ENCODE peak calls at places on chromosome 14, in four cellular contexts. W is CD8-positive, alpha-beta memory T cell; H is A549; Z is NCI-H1092 treated with DMSO at 0.1 percent for 48 hours. K is an unnamed sample.

GRCh38 chr14:99231850-99232401 is 40.1 kb downstream of the BCL11B start:
- DNase-seq in W (peak; percentile 43), H (no peak), Z (no peak), K (peak; percentile 69)

GRCh38 chr14:88164906-88165534 is 158.0 kb downstream of the KCNK10 start:
- DNase-seq in W (no peak), H (no peak), Z (no peak), K (no peak)

GRCh38 chr14:58815046-58815701 is 177.4 kb downstream of the DACT1 start:
- DNase-seq in W (no peak), H (no peak), Z (no peak), K (no peak)

GRCh38 chr14:77980475-77981321 is 180.8 kb downstream of the ADCK1 start:
- DNase-seq in W (no peak), H (no peak), Z (peak; percentile 60), K (no peak)

GRCh38 chr14:72350215-72350614 is 418.0 kb downstream of the RGS6 start:
- DNase-seq in W (no peak), H (no peak), Z (no peak), K (no peak)

GRCh38 chr14:95359974-95360826 is 40.5 kb upstream of the CLMN start:
- DNase-seq in W (no peak), H (no peak), Z (no peak), K (no peak)

GRCh38 chr14:103296007-103296406 is 38.0 kb upstream of the EIF5 start:
- DNase-seq in W (no peak), H (no peak), Z (no peak), K (no peak)

GRCh38 chr14:77128414-77128891 is 13.1 kb downstream of the ZDHHC22 start:
- DNase-seq in W (no peak), H (no peak), Z (peak; percentile 33), K (no peak)

GRCh38 chr14:50944647-50945413 is 547 bp upstream of the PYGL start:
- DNase-seq in W (no peak), H (peak; percentile 63), Z (peak; percentile 50), K (no peak)

GRCh38 chr14:37170993-37171392 is 1.4 kb downstream of the SLC25A21 start:
- DNase-seq in W (no peak), H (no peak), Z (no peak), K (no peak)

GRCh38 chr14:23445773-23446172 is 10.3 kb upstream of the MYH7 start:
- DNase-seq in W (no peak), H (no peak), Z (no peak), K (no peak)

GRCh38 chr14:50008562-50009355 is 107.6 kb downstream of the VCPKMT start:
- DNase-seq in W (no peak), H (no peak), Z (no peak), K (no peak)

GRCh38 chr14:53957739-53958138 is 1.1 kb upstream of the BMP4 start:
- DNase-seq in W (no peak), H (no peak), Z (no peak), K (no peak)

GRCh38 chr14:85596562-85596961 is 66.6 kb downstream of the FLRT2 start:
- DNase-seq in W (no peak), H (no peak), Z (peak; percentile 84), K (no peak)

GRCh38 chr14:99513946-99514551 is 32.8 kb downstream of the CCNK start:
- DNase-seq in W (no peak), H (no peak), Z (no peak), K (no peak)

GRCh38 chr14:94345344-94346072 is 22.4 kb upstream of the SERPINA6 start:
- DNase-seq in W (no peak), H (peak; percentile 82), Z (no peak), K (no peak)

GRCh38 chr14:68282479-68283377 is 463.1 kb downstream of the RAD51B start:
- DNase-seq in W (peak; percentile 51), H (no peak), Z (no peak), K (peak; percentile 69)

GRCh38 chr14:80772504-80772903 is 169.0 kb downstream of the CEP128 start:
- DNase-seq in W (no peak), H (no peak), Z (no peak), K (no peak)

GRCh38 chr14:98792171-98792570 is 479.8 kb downstream of the BCL11B start:
- DNase-seq in W (no peak), H (no peak), Z (no peak), K (no peak)

GRCh38 chr14:25150934-25151790 is 101.2 kb upstream of the STXBP6 start:
- DNase-seq in W (peak; percentile 8), H (peak; percentile 10), Z (peak; percentile 64), K (peak; percentile 11)

GRCh38 chr14:75562048-75562447 is 16.4 kb upstream of the FLVCR2 start:
- DNase-seq in W (no peak), H (no peak), Z (no peak), K (no peak)

GRCh38 chr14:81415781-81416180 is 15.7 kb upstream of the STON2 start:
- DNase-seq in W (no peak), H (no peak), Z (no peak), K (no peak)

GRCh38 chr14:68815288-68816182 is 22.7 kb upstream of the ZFP36L1 start:
- DNase-seq in W (peak; percentile 42), H (no peak), Z (no peak), K (peak; percentile 41)

GRCh38 chr14:75452900-75453816 is 25.3 kb downstream of the JDP2 start:
- DNase-seq in W (no peak), H (peak; percentile 56), Z (no peak), K (no peak)

GRCh38 chr14:56794088-56794556 is 16.2 kb downstream of the OTX2 start:
- DNase-seq in W (no peak), H (no peak), Z (no peak), K (no peak)

GRCh38 chr14:95464524-95464923 is 51.9 kb downstream of the SYNE3 start:
- DNase-seq in W (no peak), H (no peak), Z (no peak), K (no peak)

GRCh38 chr14:75249251-75249957 is 29.2 kb upstream of the FOS start:
- DNase-seq in W (peak; percentile 96), H (no peak), Z (peak; percentile 50), K (peak; percentile 94)

K was measured in CD4-positive, alpha-beta memory T cell.